ENCODE peak calls at places on chromosomes 6 and 20, in four cellular contexts. One of them, this sample, is unnamed.

GRCh38 chr6:4788482-4788881 is 12.3 kb downstream of the CDYL start:
- ATAC-seq in HCT116: no peak
- ATAC-seq in upper lobe of left lung: no peak
- ATAC-seq in A549: no peak
- ATAC-seq in this sample: no peak

GRCh38 chr6:121504227-121504626 is 68.8 kb downstream of the GJA1 start:
- ATAC-seq in HCT116: no peak
- ATAC-seq in A549: peak; percentile 94
- ATAC-seq in upper lobe of left lung: peak; percentile 84
- ATAC-seq in this sample: peak; percentile 83

GRCh38 chr6:143468026-143468425 is 17.4 kb downstream of the PEX3 start:
- ATAC-seq in upper lobe of left lung: no peak
- ATAC-seq in A549: no peak
- ATAC-seq in HCT116: no peak
- ATAC-seq in this sample: no peak

GRCh38 chr6:63440057-63440456 is 120.3 kb upstream of the LGSN start:
- ATAC-seq in upper lobe of left lung: no peak
- ATAC-seq in HCT116: peak; percentile 78
- ATAC-seq in A549: peak; percentile 74
- ATAC-seq in this sample: no peak

GRCh38 chr6:14804001-14804401 is 441.9 kb upstream of the JARID2 start:
- ATAC-seq in upper lobe of left lung: peak; percentile 45
- ATAC-seq in A549: no peak
- ATAC-seq in HCT116: no peak
- ATAC-seq in this sample: no peak

GRCh38 chr6:2918936-2919335 is 15.8 kb upstream of the SERPINB9 start:
- ATAC-seq in upper lobe of left lung: peak; percentile 53
- ATAC-seq in HCT116: no peak
- ATAC-seq in A549: no peak
- ATAC-seq in this sample: no peak

GRCh38 chr6:91376686-91377085 is 789.8 kb upstream of the MAP3K7 start:
- ATAC-seq in HCT116: no peak
- ATAC-seq in upper lobe of left lung: no peak
- ATAC-seq in A549: no peak
- ATAC-seq in this sample: no peak

GRCh38 chr6:158707120-158707519 is 57.3 kb downstream of the SYTL3 start:
- ATAC-seq in upper lobe of left lung: peak; percentile 45
- ATAC-seq in HCT116: peak; percentile 48
- ATAC-seq in A549: peak; percentile 62
- ATAC-seq in this sample: peak; percentile 35

GRCh38 chr6:144718431-144718830 is 433.3 kb downstream of the UTRN start:
- ATAC-seq in upper lobe of left lung: no peak
- ATAC-seq in HCT116: no peak
- ATAC-seq in A549: no peak
- ATAC-seq in this sample: no peak

GRCh38 chr6:147873826-147874225 is 365.3 kb downstream of the SAMD5 start:
- ATAC-seq in upper lobe of left lung: no peak
- ATAC-seq in HCT116: no peak
- ATAC-seq in A549: no peak
- ATAC-seq in this sample: no peak

GRCh38 chr6:149095842-149096241 is 221.7 kb upstream of the TAB2 start:
- ATAC-seq in upper lobe of left lung: no peak
- ATAC-seq in A549: no peak
- ATAC-seq in HCT116: no peak
- ATAC-seq in this sample: no peak

GRCh38 chr6:33668914-33669313 is 42.6 kb downstream of the UQCC2 start:
- ATAC-seq in HCT116: peak; percentile 60
- ATAC-seq in A549: peak; percentile 40
- ATAC-seq in upper lobe of left lung: no peak
- ATAC-seq in this sample: no peak

GRCh38 chr6:130980310-130981032 is 82.6 kb downstream of the EPB41L2 start:
- ATAC-seq in HCT116: no peak
- ATAC-seq in A549: no peak
- ATAC-seq in upper lobe of left lung: peak; percentile 26
- ATAC-seq in this sample: no peak

GRCh38 chr6:121436966-121437756 is 1.7 kb downstream of the GJA1 start:
- ATAC-seq in HCT116: no peak
- ATAC-seq in upper lobe of left lung: peak; percentile 74
- ATAC-seq in A549: peak; percentile 64
- ATAC-seq in this sample: peak; percentile 40

GRCh38 chr20:63095718-63096654 is 89.2 kb upstream of the BHLHE23 start:
- ATAC-seq in A549: peak; percentile 21
- ATAC-seq in upper lobe of left lung: no peak
- ATAC-seq in HCT116: peak; percentile 65
- ATAC-seq in this sample: no peak

GRCh38 chr6:137827977-137828815 is 38.9 kb upstream of the TNFAIP3 start:
- ATAC-seq in upper lobe of left lung: no peak
- ATAC-seq in A549: no peak
- ATAC-seq in HCT116: no peak
- ATAC-seq in this sample: no peak

GRCh38 chr6:117465691-117466090 is 16.8 kb upstream of the DCBLD1 start:
- ATAC-seq in A549: no peak
- ATAC-seq in upper lobe of left lung: no peak
- ATAC-seq in HCT116: no peak
- ATAC-seq in this sample: no peak

GRCh38 chr20:61026731-61027130 is 225.3 kb upstream of the CDH4 start:
- ATAC-seq in HCT116: no peak
- ATAC-seq in A549: no peak
- ATAC-seq in upper lobe of left lung: no peak
- ATAC-seq in this sample: no peak

GRCh38 chr20:48818481-48818987 is 9.3 kb downstream of the PREX1 start:
- ATAC-seq in A549: no peak
- ATAC-seq in HCT116: no peak
- ATAC-seq in upper lobe of left lung: no peak
- ATAC-seq in this sample: no peak

GRCh38 chr6:169141706-169142705 is 111.6 kb downstream of the THBS2 start:
- ATAC-seq in upper lobe of left lung: peak; percentile 70
- ATAC-seq in A549: no peak
- ATAC-seq in HCT116: no peak
- ATAC-seq in this sample: peak; percentile 89

GRCh38 chr6:136051140-136051775 is 198.9 kb downstream of the MTFR2 start:
- ATAC-seq in upper lobe of left lung: no peak
- ATAC-seq in HCT116: no peak
- ATAC-seq in A549: no peak
- ATAC-seq in this sample: no peak

GRCh38 chr6:15062311-15063252 is 183.3 kb upstream of the JARID2 start:
- ATAC-seq in HCT116: no peak
- ATAC-seq in A549: no peak
- ATAC-seq in upper lobe of left lung: peak; percentile 24
- ATAC-seq in this sample: no peak

GRCh38 chr20:32638848-32639247 is 34.9 kb downstream of the C20orf203 start:
- ATAC-seq in upper lobe of left lung: no peak
- ATAC-seq in HCT116: peak; percentile 38
- ATAC-seq in A549: peak; percentile 53
- ATAC-seq in this sample: no peak

GRCh38 chr6:165767228-165767627 is 104.2 kb upstream of the PDE10A start:
- ATAC-seq in A549: no peak
- ATAC-seq in HCT116: no peak
- ATAC-seq in upper lobe of left lung: peak; percentile 56
- ATAC-seq in this sample: no peak

GRCh38 chr20:23086056-23086551 is at the start of gene CD93:
- ATAC-seq in A549: no peak
- ATAC-seq in HCT116: no peak
- ATAC-seq in upper lobe of left lung: peak; percentile 28
- ATAC-seq in this sample: peak; percentile 43

GRCh38 chr6:146874278-146875018 is 275.7 kb downstream of the ADGB start:
- ATAC-seq in A549: no peak
- ATAC-seq in upper lobe of left lung: no peak
- ATAC-seq in HCT116: no peak
- ATAC-seq in this sample: no peak

GRCh38 chr20:62291251-62292066 is 11.3 kb upstream of the ADRM1 start:
- ATAC-seq in A549: peak; percentile 13
- ATAC-seq in HCT116: no peak
- ATAC-seq in upper lobe of left lung: peak; percentile 46
- ATAC-seq in this sample: no peak

GRCh38 chr6:39389372-39389767 is 66.9 kb upstream of the KCNK16 start:
- ATAC-seq in A549: peak; percentile 47
- ATAC-seq in HCT116: peak; percentile 64
- ATAC-seq in upper lobe of left lung: no peak
- ATAC-seq in this sample: no peak
- TF ChIP-seq CTCF in A549: no peak
- TF ChIP-seq CTCF in HCT116: no peak
- TF ChIP-seq CTCF in upper lobe of left lung: no peak
- TF ChIP-seq CTCF in this sample: no peak

DNA sequence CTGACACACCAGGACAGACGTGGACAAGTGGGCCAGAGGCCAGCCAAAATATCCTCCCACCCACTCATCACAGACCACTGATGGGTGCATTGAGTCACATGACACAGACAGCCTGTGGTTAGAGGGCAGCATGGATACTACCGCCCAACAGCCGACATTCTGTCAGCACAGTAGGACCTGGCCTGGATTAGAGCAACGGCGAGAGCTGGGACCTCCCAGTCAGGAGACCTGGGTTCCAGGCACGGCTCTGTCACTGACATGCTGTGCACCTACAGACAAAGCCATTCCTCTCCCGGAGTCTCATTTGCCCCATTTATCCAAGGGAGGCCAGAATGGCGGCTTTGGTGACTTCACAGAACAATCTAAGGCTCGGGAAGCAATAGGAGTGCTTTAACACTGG is 8.0 kb downstream of the ZNF335 start:
- ATAC-seq in upper lobe of left lung: no peak
- ATAC-seq in HCT116: no peak
- ATAC-seq in A549: peak; percentile 6
- ATAC-seq in this sample: no peak
- H3K27ac ChIP-seq in upper lobe of left lung: no peak overlapping the region
- H3K27ac ChIP-seq in HCT116: no peak overlapping the region
- H3K27ac ChIP-seq in A549: no peak overlapping the region
- H3K27ac ChIP-seq in this sample: no peak overlapping the region

GRCh38 chr6:37357288-37357687 is 3.5 kb downstream of the RNF8 start:
- ATAC-seq in A549: no peak
- ATAC-seq in upper lobe of left lung: no peak
- ATAC-seq in HCT116: no peak
- ATAC-seq in this sample: no peak
- TF ChIP-seq POLR2A in A549: no peak
- TF ChIP-seq POLR2A in upper lobe of left lung: no peak
- TF ChIP-seq POLR2A in HCT116: no peak
- TF ChIP-seq POLR2A in this sample: no peak

GRCh38 chr6:41702089-41702745 is 33.2 kb downstream of the TFEB start:
- ATAC-seq in HCT116: no peak
- ATAC-seq in A549: no peak
- ATAC-seq in upper lobe of left lung: no peak
- ATAC-seq in this sample: no peak

GRCh38 chr6:41698350-41698781 is 37.0 kb downstream of the TFEB start:
- ATAC-seq in A549: no peak
- ATAC-seq in upper lobe of left lung: peak; percentile 25
- ATAC-seq in HCT116: no peak
- ATAC-seq in this sample: no peak

GRCh38 chr6:41702771-41703494 is 32.5 kb downstream of the TFEB start:
- ATAC-seq in upper lobe of left lung: no peak
- ATAC-seq in A549: no peak
- ATAC-seq in HCT116: no peak
- ATAC-seq in this sample: no peak

GRCh38 chr6:41699063-41699462 is 36.3 kb downstream of the TFEB start:
- ATAC-seq in A549: no peak
- ATAC-seq in upper lobe of left lung: no peak
- ATAC-seq in HCT116: peak; percentile 56
- ATAC-seq in this sample: no peak

DNA sequence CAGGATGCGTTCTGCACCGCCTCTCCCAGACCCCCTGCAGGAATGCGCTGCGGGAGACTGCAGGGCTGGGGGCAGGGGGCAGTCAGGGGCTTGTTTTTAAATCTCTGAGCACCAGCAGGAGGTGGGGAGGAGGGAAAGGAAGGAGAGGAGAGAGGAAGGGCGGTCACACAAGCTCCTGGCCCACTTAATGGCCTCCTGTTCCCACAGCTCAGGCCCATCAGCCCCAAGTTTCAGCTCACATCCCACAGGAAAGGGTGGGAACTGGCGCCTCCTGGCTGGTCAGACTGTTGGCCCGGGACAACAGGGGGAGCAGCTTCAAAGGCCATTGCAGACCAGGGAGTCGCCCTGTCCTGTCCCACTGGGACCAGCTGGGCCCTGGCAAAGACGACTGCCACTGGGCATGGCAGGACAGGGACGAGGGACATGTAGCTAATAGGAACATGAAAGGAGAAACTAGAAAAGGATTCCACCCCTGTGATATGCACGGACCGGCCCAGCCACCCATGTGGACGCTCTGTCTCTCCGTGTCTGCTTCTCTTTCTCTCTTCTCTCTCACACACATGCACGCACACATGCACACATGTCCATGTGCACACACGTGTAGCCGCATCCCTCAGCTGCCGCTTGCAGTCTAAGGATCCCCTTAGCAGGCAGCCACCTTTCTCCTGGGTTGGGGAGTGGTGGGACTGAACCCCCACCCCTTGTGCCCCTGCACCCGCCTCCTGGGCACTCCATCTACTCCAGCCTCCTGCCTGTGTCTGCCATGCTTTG is 34.6 kb downstream of the TFEB start:
- ATAC-seq in upper lobe of left lung: no peak
- ATAC-seq in HCT116: no peak
- ATAC-seq in A549: peak; percentile 58
- ATAC-seq in this sample: no peak
- TF ChIP-seq CTCF in upper lobe of left lung: no peak
- TF ChIP-seq CTCF in HCT116: no peak
- TF ChIP-seq CTCF in A549: no peak
- TF ChIP-seq CTCF in this sample: no peak